ENCODE peak calls at places on chromosomes 1 and 21, in ten cellular contexts. One of them, this sample, is unnamed.

GRCh38 chr1:151993084-151993733 is 450 bp downstream of the S100A10 start:
- DNase-seq in CD8-positive, alpha-beta T cell: peak
- DNase-seq in GDM1: no peak
- DNase-seq in brain microvascular endothelial cell: no peak
- DNase-seq in HTR-8/SVneo: no peak
- DNase-seq in IMR-90: no peak
- DNase-seq in stimulated activated CD4-positive, alpha-beta T cell treated with anti-CD3 and anti-CD28 coated beads, Interleukin-1b, Interleukin-23, amount 100 ng/mL, for 1 hour: no peak
- DNase-seq in PC-3: peak
- DNase-seq in naive thymus-derived CD8-positive, alpha-beta T cell: peak
- DNase-seq in OCI-LY7: peak
- DNase-seq in this sample: no peak

GRCh38 chr1:218538341-218538740 is 193.2 kb downstream of the TGFB2 start:
- DNase-seq in CD8-positive, alpha-beta T cell: no peak
- DNase-seq in GDM1: no peak
- DNase-seq in brain microvascular endothelial cell: no peak
- DNase-seq in HTR-8/SVneo: no peak
- DNase-seq in IMR-90: peak
- DNase-seq in stimulated activated CD4-positive, alpha-beta T cell treated with anti-CD3 and anti-CD28 coated beads, Interleukin-1b, Interleukin-23, amount 100 ng/mL, for 1 hour: no peak
- DNase-seq in PC-3: no peak
- DNase-seq in naive thymus-derived CD8-positive, alpha-beta T cell: no peak
- DNase-seq in OCI-LY7: no peak
- DNase-seq in this sample: no peak

GRCh38 chr21:41230530-41230929 is 62.6 kb downstream of the BACE2 start:
- DNase-seq in CD8-positive, alpha-beta T cell: no peak
- DNase-seq in GDM1: no peak
- DNase-seq in brain microvascular endothelial cell: no peak
- DNase-seq in HTR-8/SVneo: no peak
- DNase-seq in IMR-90: no peak
- DNase-seq in stimulated activated CD4-positive, alpha-beta T cell treated with anti-CD3 and anti-CD28 coated beads, Interleukin-1b, Interleukin-23, amount 100 ng/mL, for 1 hour: no peak
- DNase-seq in PC-3: no peak
- DNase-seq in naive thymus-derived CD8-positive, alpha-beta T cell: no peak
- DNase-seq in OCI-LY7: no peak
- DNase-seq in this sample: no peak

GRCh38 chr1:111190931-111191451 is 9.5 kb downstream of the DENND2D start:
- DNase-seq in CD8-positive, alpha-beta T cell: no peak
- DNase-seq in GDM1: no peak
- DNase-seq in brain microvascular endothelial cell: peak
- DNase-seq in HTR-8/SVneo: no peak
- DNase-seq in IMR-90: peak
- DNase-seq in stimulated activated CD4-positive, alpha-beta T cell treated with anti-CD3 and anti-CD28 coated beads, Interleukin-1b, Interleukin-23, amount 100 ng/mL, for 1 hour: no peak
- DNase-seq in PC-3: no peak
- DNase-seq in naive thymus-derived CD8-positive, alpha-beta T cell: no peak
- DNase-seq in OCI-LY7: no peak
- DNase-seq in this sample: no peak

GRCh38 chr1:169110691-169111447 is 4.4 kb downstream of the ATP1B1 start:
- DNase-seq in CD8-positive, alpha-beta T cell: no peak
- DNase-seq in GDM1: no peak
- DNase-seq in brain microvascular endothelial cell: peak
- DNase-seq in HTR-8/SVneo: no peak
- DNase-seq in IMR-90: peak
- DNase-seq in stimulated activated CD4-positive, alpha-beta T cell treated with anti-CD3 and anti-CD28 coated beads, Interleukin-1b, Interleukin-23, amount 100 ng/mL, for 1 hour: no peak
- DNase-seq in PC-3: no peak
- DNase-seq in naive thymus-derived CD8-positive, alpha-beta T cell: no peak
- DNase-seq in OCI-LY7: no peak
- DNase-seq in this sample: no peak

GRCh38 chr1:172206256-172206655 is 214.2 kb upstream of the C1orf105 start:
- DNase-seq in CD8-positive, alpha-beta T cell: no peak
- DNase-seq in GDM1: no peak
- DNase-seq in brain microvascular endothelial cell: no peak
- DNase-seq in HTR-8/SVneo: no peak
- DNase-seq in IMR-90: no peak
- DNase-seq in stimulated activated CD4-positive, alpha-beta T cell treated with anti-CD3 and anti-CD28 coated beads, Interleukin-1b, Interleukin-23, amount 100 ng/mL, for 1 hour: no peak
- DNase-seq in PC-3: no peak
- DNase-seq in naive thymus-derived CD8-positive, alpha-beta T cell: no peak
- DNase-seq in OCI-LY7: no peak
- DNase-seq in this sample: no peak

GRCh38 chr1:16122916-16123315 is 33.0 kb downstream of the EPHA2 start:
- DNase-seq in CD8-positive, alpha-beta T cell: peak
- DNase-seq in GDM1: no peak
- DNase-seq in brain microvascular endothelial cell: peak
- DNase-seq in HTR-8/SVneo: no peak
- DNase-seq in IMR-90: peak
- DNase-seq in stimulated activated CD4-positive, alpha-beta T cell treated with anti-CD3 and anti-CD28 coated beads, Interleukin-1b, Interleukin-23, amount 100 ng/mL, for 1 hour: no peak
- DNase-seq in PC-3: peak
- DNase-seq in naive thymus-derived CD8-positive, alpha-beta T cell: no peak
- DNase-seq in OCI-LY7: no peak
- DNase-seq in this sample: no peak

GRCh38 chr1:231653611-231654010 is 27.0 kb downstream of the DISC1 start:
- DNase-seq in CD8-positive, alpha-beta T cell: no peak
- DNase-seq in GDM1: peak
- DNase-seq in brain microvascular endothelial cell: no peak
- DNase-seq in HTR-8/SVneo: no peak
- DNase-seq in IMR-90: peak
- DNase-seq in stimulated activated CD4-positive, alpha-beta T cell treated with anti-CD3 and anti-CD28 coated beads, Interleukin-1b, Interleukin-23, amount 100 ng/mL, for 1 hour: no peak
- DNase-seq in PC-3: no peak
- DNase-seq in naive thymus-derived CD8-positive, alpha-beta T cell: no peak
- DNase-seq in OCI-LY7: no peak
- DNase-seq in this sample: no peak

GRCh38 chr1:156129687-156130577 is 15.4 kb downstream of the LMNA start:
- DNase-seq in CD8-positive, alpha-beta T cell: peak
- DNase-seq in GDM1: peak
- DNase-seq in brain microvascular endothelial cell: peak
- DNase-seq in HTR-8/SVneo: peak
- DNase-seq in IMR-90: peak
- DNase-seq in stimulated activated CD4-positive, alpha-beta T cell treated with anti-CD3 and anti-CD28 coated beads, Interleukin-1b, Interleukin-23, amount 100 ng/mL, for 1 hour: peak
- DNase-seq in PC-3: peak
- DNase-seq in naive thymus-derived CD8-positive, alpha-beta T cell: peak
- DNase-seq in OCI-LY7: peak
- DNase-seq in this sample: peak

GRCh38 chr1:8814870-8815269 is 2.6 kb downstream of the RERE start:
- DNase-seq in CD8-positive, alpha-beta T cell: no peak
- DNase-seq in GDM1: no peak
- DNase-seq in brain microvascular endothelial cell: no peak
- DNase-seq in HTR-8/SVneo: no peak
- DNase-seq in IMR-90: no peak
- DNase-seq in stimulated activated CD4-positive, alpha-beta T cell treated with anti-CD3 and anti-CD28 coated beads, Interleukin-1b, Interleukin-23, amount 100 ng/mL, for 1 hour: no peak
- DNase-seq in PC-3: no peak
- DNase-seq in naive thymus-derived CD8-positive, alpha-beta T cell: no peak
- DNase-seq in OCI-LY7: peak
- DNase-seq in this sample: no peak

GRCh38 chr1:47181095-47181954 is 8.5 kb downstream of the PDZK1IP1 start:
- DNase-seq in CD8-positive, alpha-beta T cell: no peak
- DNase-seq in GDM1: no peak
- DNase-seq in brain microvascular endothelial cell: no peak
- DNase-seq in HTR-8/SVneo: no peak
- DNase-seq in IMR-90: no peak
- DNase-seq in stimulated activated CD4-positive, alpha-beta T cell treated with anti-CD3 and anti-CD28 coated beads, Interleukin-1b, Interleukin-23, amount 100 ng/mL, for 1 hour: no peak
- DNase-seq in PC-3: no peak
- DNase-seq in naive thymus-derived CD8-positive, alpha-beta T cell: no peak
- DNase-seq in OCI-LY7: no peak
- DNase-seq in this sample: no peak

GRCh38 chr1:153627797-153628626 is at the start of gene S100A1:
- DNase-seq in CD8-positive, alpha-beta T cell: no peak
- DNase-seq in GDM1: no peak
- DNase-seq in brain microvascular endothelial cell: no peak
- DNase-seq in HTR-8/SVneo: no peak
- DNase-seq in IMR-90: no peak
- DNase-seq in stimulated activated CD4-positive, alpha-beta T cell treated with anti-CD3 and anti-CD28 coated beads, Interleukin-1b, Interleukin-23, amount 100 ng/mL, for 1 hour: no peak
- DNase-seq in PC-3: no peak
- DNase-seq in naive thymus-derived CD8-positive, alpha-beta T cell: no peak
- DNase-seq in OCI-LY7: no peak
- DNase-seq in this sample: no peak

GRCh38 chr1:225695578-225696332 is 42.8 kb upstream of the ENAH start:
- DNase-seq in CD8-positive, alpha-beta T cell: no peak
- DNase-seq in GDM1: no peak
- DNase-seq in brain microvascular endothelial cell: no peak
- DNase-seq in HTR-8/SVneo: no peak
- DNase-seq in IMR-90: peak
- DNase-seq in stimulated activated CD4-positive, alpha-beta T cell treated with anti-CD3 and anti-CD28 coated beads, Interleukin-1b, Interleukin-23, amount 100 ng/mL, for 1 hour: no peak
- DNase-seq in PC-3: peak
- DNase-seq in naive thymus-derived CD8-positive, alpha-beta T cell: no peak
- DNase-seq in OCI-LY7: no peak
- DNase-seq in this sample: no peak

GRCh38 chr1:201791775-201792166 is 37.2 kb upstream of the IPO9 start:
- DNase-seq in CD8-positive, alpha-beta T cell: no peak
- DNase-seq in GDM1: no peak
- DNase-seq in brain microvascular endothelial cell: peak
- DNase-seq in HTR-8/SVneo: peak
- DNase-seq in IMR-90: peak
- DNase-seq in stimulated activated CD4-positive, alpha-beta T cell treated with anti-CD3 and anti-CD28 coated beads, Interleukin-1b, Interleukin-23, amount 100 ng/mL, for 1 hour: no peak
- DNase-seq in PC-3: no peak
- DNase-seq in naive thymus-derived CD8-positive, alpha-beta T cell: no peak
- DNase-seq in OCI-LY7: no peak
- DNase-seq in this sample: no peak

GRCh38 chr1:115771847-115772457 is 3.4 kb upstream of the CASQ2 start:
- DNase-seq in CD8-positive, alpha-beta T cell: no peak
- DNase-seq in GDM1: peak
- DNase-seq in brain microvascular endothelial cell: peak
- DNase-seq in HTR-8/SVneo: peak
- DNase-seq in IMR-90: peak
- DNase-seq in stimulated activated CD4-positive, alpha-beta T cell treated with anti-CD3 and anti-CD28 coated beads, Interleukin-1b, Interleukin-23, amount 100 ng/mL, for 1 hour: no peak
- DNase-seq in PC-3: peak
- DNase-seq in naive thymus-derived CD8-positive, alpha-beta T cell: no peak
- DNase-seq in OCI-LY7: peak
- DNase-seq in this sample: no peak

GRCh38 chr1:117664314-117664713 is 58.5 kb downstream of the TENT5C start:
- DNase-seq in CD8-positive, alpha-beta T cell: peak
- DNase-seq in GDM1: no peak
- DNase-seq in brain microvascular endothelial cell: no peak
- DNase-seq in HTR-8/SVneo: no peak
- DNase-seq in IMR-90: no peak
- DNase-seq in stimulated activated CD4-positive, alpha-beta T cell treated with anti-CD3 and anti-CD28 coated beads, Interleukin-1b, Interleukin-23, amount 100 ng/mL, for 1 hour: no peak
- DNase-seq in PC-3: no peak
- DNase-seq in naive thymus-derived CD8-positive, alpha-beta T cell: peak
- DNase-seq in OCI-LY7: peak
- DNase-seq in this sample: no peak

GRCh38 chr21:39681257-39681656 is 63.7 kb upstream of the IGSF5 start:
- DNase-seq in CD8-positive, alpha-beta T cell: no peak
- DNase-seq in GDM1: no peak
- DNase-seq in brain microvascular endothelial cell: peak
- DNase-seq in HTR-8/SVneo: no peak
- DNase-seq in IMR-90: no peak
- DNase-seq in stimulated activated CD4-positive, alpha-beta T cell treated with anti-CD3 and anti-CD28 coated beads, Interleukin-1b, Interleukin-23, amount 100 ng/mL, for 1 hour: no peak
- DNase-seq in PC-3: no peak
- DNase-seq in naive thymus-derived CD8-positive, alpha-beta T cell: no peak
- DNase-seq in OCI-LY7: no peak
- DNase-seq in this sample: no peak

GRCh38 chr1:42973304-42973703 is 14.6 kb upstream of the SLC2A1 start:
- DNase-seq in CD8-positive, alpha-beta T cell: no peak
- DNase-seq in GDM1: no peak
- DNase-seq in brain microvascular endothelial cell: peak
- DNase-seq in HTR-8/SVneo: no peak
- DNase-seq in IMR-90: no peak
- DNase-seq in stimulated activated CD4-positive, alpha-beta T cell treated with anti-CD3 and anti-CD28 coated beads, Interleukin-1b, Interleukin-23, amount 100 ng/mL, for 1 hour: no peak
- DNase-seq in PC-3: peak
- DNase-seq in naive thymus-derived CD8-positive, alpha-beta T cell: no peak
- DNase-seq in OCI-LY7: no peak
- DNase-seq in this sample: no peak

GRCh38 chr1:210373878-210374599 is 45.3 kb downstream of the HHAT start:
- DNase-seq in CD8-positive, alpha-beta T cell: peak
- DNase-seq in GDM1: peak
- DNase-seq in brain microvascular endothelial cell: peak
- DNase-seq in HTR-8/SVneo: peak
- DNase-seq in IMR-90: peak
- DNase-seq in stimulated activated CD4-positive, alpha-beta T cell treated with anti-CD3 and anti-CD28 coated beads, Interleukin-1b, Interleukin-23, amount 100 ng/mL, for 1 hour: peak
- DNase-seq in PC-3: peak
- DNase-seq in naive thymus-derived CD8-positive, alpha-beta T cell: no peak
- DNase-seq in OCI-LY7: peak
- DNase-seq in this sample: peak

GRCh38 chr21:35048706-35049617 is at the start of gene RUNX1:
- DNase-seq in CD8-positive, alpha-beta T cell: peak
- DNase-seq in GDM1: peak
- DNase-seq in brain microvascular endothelial cell: peak
- DNase-seq in HTR-8/SVneo: peak
- DNase-seq in IMR-90: peak
- DNase-seq in stimulated activated CD4-positive, alpha-beta T cell treated with anti-CD3 and anti-CD28 coated beads, Interleukin-1b, Interleukin-23, amount 100 ng/mL, for 1 hour: no peak
- DNase-seq in PC-3: peak
- DNase-seq in naive thymus-derived CD8-positive, alpha-beta T cell: peak
- DNase-seq in OCI-LY7: peak
- DNase-seq in this sample: peak

GRCh38 chr1:198601936-198602889 is 36.6 kb upstream of the PTPRC start:
- DNase-seq in CD8-positive, alpha-beta T cell: no peak
- DNase-seq in GDM1: no peak
- DNase-seq in brain microvascular endothelial cell: no peak
- DNase-seq in HTR-8/SVneo: no peak
- DNase-seq in IMR-90: peak
- DNase-seq in stimulated activated CD4-positive, alpha-beta T cell treated with anti-CD3 and anti-CD28 coated beads, Interleukin-1b, Interleukin-23, amount 100 ng/mL, for 1 hour: no peak
- DNase-seq in PC-3: no peak
- DNase-seq in naive thymus-derived CD8-positive, alpha-beta T cell: no peak
- DNase-seq in OCI-LY7: no peak
- DNase-seq in this sample: no peak

GRCh38 chr1:233293556-233294446 is 1.7 kb downstream of the PCNX2 start:
- DNase-seq in CD8-positive, alpha-beta T cell: no peak
- DNase-seq in GDM1: no peak
- DNase-seq in brain microvascular endothelial cell: no peak
- DNase-seq in HTR-8/SVneo: no peak
- DNase-seq in IMR-90: peak
- DNase-seq in stimulated activated CD4-positive, alpha-beta T cell treated with anti-CD3 and anti-CD28 coated beads, Interleukin-1b, Interleukin-23, amount 100 ng/mL, for 1 hour: no peak
- DNase-seq in PC-3: no peak
- DNase-seq in naive thymus-derived CD8-positive, alpha-beta T cell: no peak
- DNase-seq in OCI-LY7: no peak
- DNase-seq in this sample: no peak

GRCh38 chr1:87044840-87045239 is 130.4 kb downstream of the HS2ST1 start:
- DNase-seq in CD8-positive, alpha-beta T cell: no peak
- DNase-seq in GDM1: no peak
- DNase-seq in brain microvascular endothelial cell: no peak
- DNase-seq in HTR-8/SVneo: no peak
- DNase-seq in IMR-90: no peak
- DNase-seq in stimulated activated CD4-positive, alpha-beta T cell treated with anti-CD3 and anti-CD28 coated beads, Interleukin-1b, Interleukin-23, amount 100 ng/mL, for 1 hour: no peak
- DNase-seq in PC-3: no peak
- DNase-seq in naive thymus-derived CD8-positive, alpha-beta T cell: peak
- DNase-seq in OCI-LY7: peak
- DNase-seq in this sample: no peak

GRCh38 chr1:77543822-77544448 is 138.5 kb downstream of the ZZZ3 start:
- DNase-seq in CD8-positive, alpha-beta T cell: no peak
- DNase-seq in GDM1: no peak
- DNase-seq in brain microvascular endothelial cell: no peak
- DNase-seq in HTR-8/SVneo: no peak
- DNase-seq in IMR-90: peak
- DNase-seq in stimulated activated CD4-positive, alpha-beta T cell treated with anti-CD3 and anti-CD28 coated beads, Interleukin-1b, Interleukin-23, amount 100 ng/mL, for 1 hour: no peak
- DNase-seq in PC-3: peak
- DNase-seq in naive thymus-derived CD8-positive, alpha-beta T cell: no peak
- DNase-seq in OCI-LY7: no peak
- DNase-seq in this sample: no peak

GRCh38 chr21:16608209-16608830 is 878.5 kb downstream of the USP25 start:
- DNase-seq in CD8-positive, alpha-beta T cell: no peak
- DNase-seq in GDM1: no peak
- DNase-seq in brain microvascular endothelial cell: no peak
- DNase-seq in HTR-8/SVneo: no peak
- DNase-seq in IMR-90: no peak
- DNase-seq in stimulated activated CD4-positive, alpha-beta T cell treated with anti-CD3 and anti-CD28 coated beads, Interleukin-1b, Interleukin-23, amount 100 ng/mL, for 1 hour: no peak
- DNase-seq in PC-3: peak
- DNase-seq in naive thymus-derived CD8-positive, alpha-beta T cell: no peak
- DNase-seq in OCI-LY7: no peak
- DNase-seq in this sample: no peak

GRCh38 chr1:231931846-231932454 is 305.4 kb downstream of the DISC1 start:
- DNase-seq in CD8-positive, alpha-beta T cell: no peak
- DNase-seq in GDM1: no peak
- DNase-seq in brain microvascular endothelial cell: no peak
- DNase-seq in HTR-8/SVneo: no peak
- DNase-seq in IMR-90: no peak
- DNase-seq in stimulated activated CD4-positive, alpha-beta T cell treated with anti-CD3 and anti-CD28 coated beads, Interleukin-1b, Interleukin-23, amount 100 ng/mL, for 1 hour: peak
- DNase-seq in PC-3: peak
- DNase-seq in naive thymus-derived CD8-positive, alpha-beta T cell: peak
- DNase-seq in OCI-LY7: peak
- DNase-seq in this sample: peak

This sample was measured in T-helper 2 cell.